ENCODE peak calls at places on chromosomes 12 and 14, in nine cellular contexts. E is HTR-8/SVneo, C is EH, I is esophagus squamous epithelium, Y is NCI-H2227 treated with DMSO at 0.1 percent for 48 hours, D is glomerular endothelial cell, P is H7, L is activated gamma-delta T cell treated with Interleukin-2 at 50 U/mL for 16 hours, T is RWPE2. Q is an unnamed sample.

GRCh38 chr12:78086553-78087362 is 256.1 kb downstream of the NAV3 start:
- DNase-seq in E (no peak), C (peak), I (no peak), Y (no peak), D (no peak), P (no peak), L (no peak), T (no peak), Q (peak)

GRCh38 chr12:32012249-32012785 is 53.1 kb downstream of the RESF1 start:
- DNase-seq in E (no peak), C (no peak), I (no peak), Y (no peak), D (no peak), P (no peak), L (no peak), T (no peak), Q (no peak)

GRCh38 chr12:82714427-82714826 is 27.7 kb downstream of the TMTC2 start:
- DNase-seq in E (no peak), C (no peak), I (no peak), Y (no peak), D (no peak), P (no peak), L (no peak), T (no peak), Q (no peak)

GRCh38 chr14:66234411-66234810 is 251.8 kb upstream of the CCDC196 start:
- DNase-seq in E (no peak), C (no peak), I (no peak), Y (no peak), D (no peak), P (no peak), L (no peak), T (no peak), Q (peak)

GRCh38 chr12:7907009-7907408 is 29.0 kb downstream of the SLC2A3 start:
- DNase-seq in E (peak), C (peak), I (no peak), Y (no peak), D (peak), P (peak), L (peak), T (no peak), Q (peak)

GRCh38 chr14:79629372-79629771 is 581.9 kb downstream of the DIO2 start:
- DNase-seq in E (no peak), C (peak), I (no peak), Y (no peak), D (no peak), P (no peak), L (no peak), T (no peak), Q (no peak)

GRCh38 chr12:7832059-7832696 is 40.5 kb downstream of the SLC2A14 start:
- DNase-seq in E (peak), C (peak), I (no peak), Y (no peak), D (no peak), P (peak), L (peak), T (no peak), Q (peak)

GRCh38 chr12:10632226-10632625 is 18.8 kb upstream of the MAGOHB start:
- DNase-seq in E (no peak), C (peak), I (no peak), Y (no peak), D (no peak), P (no peak), L (no peak), T (no peak), Q (no peak)

GRCh38 chr12:240566-240965 is 22.1 kb downstream of the SLC6A13 start:
- DNase-seq in E (no peak), C (no peak), I (no peak), Y (no peak), D (no peak), P (no peak), L (no peak), T (no peak), Q (no peak)

GRCh38 chr14:68199465-68200145 is 380.0 kb downstream of the RAD51B start:
- DNase-seq in E (no peak), C (peak), I (no peak), Y (no peak), D (peak), P (peak), L (no peak), T (no peak), Q (no peak)

GRCh38 chr12:46524778-46525177 is 152.2 kb upstream of the SLC38A2 start:
- DNase-seq in E (no peak), C (peak), I (no peak), Y (no peak), D (no peak), P (no peak), L (no peak), T (no peak), Q (peak)

GRCh38 chr14:101119830-101120571 is 216.5 kb upstream of the RTL1 start:
- DNase-seq in E (no peak), C (peak), I (no peak), Y (no peak), D (no peak), P (peak), L (no peak), T (peak), Q (peak)

GRCh38 chr14:101134851-101135486 is 231.4 kb upstream of the RTL1 start:
- DNase-seq in E (no peak), C (no peak), I (no peak), Y (no peak), D (no peak), P (no peak), L (no peak), T (no peak), Q (no peak)

GRCh38 chr12:77924703-77925102 is 94.0 kb downstream of the NAV3 start:
- DNase-seq in E (no peak), C (peak), I (no peak), Y (no peak), D (no peak), P (no peak), L (no peak), T (no peak), Q (no peak)

GRCh38 chr12:63918788-63919300 is 74.3 kb downstream of the SRGAP1 start:
- DNase-seq in E (peak), C (peak), I (no peak), Y (no peak), D (peak), P (no peak), L (no peak), T (no peak), Q (no peak)

GRCh38 chr12:72024613-72025012 is 86.0 kb downstream of the TPH2 start:
- DNase-seq in E (no peak), C (no peak), I (no peak), Y (no peak), D (no peak), P (no peak), L (no peak), T (no peak), Q (no peak)